ENCODE peak calls at places on chromosomes 5 and 9, in four cellular contexts. H is GM23248, L is right atrium auricular region, B is pancreas. P is an unnamed sample. For H3K27me3, the result is how much of the 10 kb centered on the place peaks cover.

GRCh38 chr5:59893436-59894227 is at the start of gene PDE4D:
- DNase-seq in L (no peak), H (peak), B (peak), P (peak)

GRCh38 chr5:6501701-6502100 is 53.0 kb downstream of the UBE2QL1 start:
- DNase-seq in L (no peak), H (no peak), B (no peak), P (no peak)

GRCh38 chr5:171092194-171092593 is 216.9 kb upstream of the TLX3 start:
- DNase-seq in H (peak), B (no peak), L (no peak), P (no peak)

GRCh38 chr9:114433086-114433485 is 45.3 kb upstream of the AKNA start:
- DNase-seq in L (no peak), B (no peak), H (no peak), P (no peak)

GRCh38 chr5:140108093-140109049 is 5.5 kb upstream of the PURA start:
- DNase-seq in L (no peak), H (peak), B (peak), P (peak)

GRCh38 chr5:52884453-52884852 is 96.7 kb downstream of the ITGA1 start:
- DNase-seq in H (no peak), B (no peak), L (no peak), P (no peak)

GRCh38 chr5:19855453-19855852 is 132.5 kb downstream of the CDH18 start:
- DNase-seq in H (peak), B (no peak), L (no peak), P (no peak)

GRCh38 chr5:68478306-68479091 is 262.9 kb downstream of the PIK3R1 start:
- DNase-seq in L (no peak), B (no peak), H (peak), P (no peak)

GRCh38 chr9:12875216-12875615 is 100.4 kb downstream of the LURAP1L start:
- DNase-seq in L (no peak), H (peak), B (no peak), P (no peak)

GRCh38 chr5:112125910-112126309 is 293.2 kb downstream of the EPB41L4A start:
- DNase-seq in H (peak), B (no peak), L (no peak), P (no peak)

GRCh38 chr9:131869312-131869711 is 129.4 kb upstream of the RAPGEF1 start:
- DNase-seq in L (no peak), B (no peak), H (no peak), P (no peak)

GRCh38 chr5:72951850-72952468 is 3.9 kb upstream of the FCHO2 start:
- DNase-seq in B (no peak), H (peak), L (no peak), P (peak)

GRCh38 chr5:127406326-127407121 is 110.9 kb upstream of the PRRC1 start:
- DNase-seq in H (no peak), B (no peak), L (no peak), P (no peak)

GRCh38 chr9:78115073-78115472 is 83.5 kb upstream of the GNAQ start:
- DNase-seq in B (no peak), H (peak), L (no peak), P (no peak)

GRCh38 chr9:121464968-121465367 is 34.7 kb downstream of the GGTA1 start:
- DNase-seq in L (no peak), B (no peak), H (no peak), P (peak)

GRCh38 chr9:133534346-133535284 is at the start of gene ADAMTSL2:
- DNase-seq in H (peak), L (peak), B (peak), P (peak)

GRCh38 chr5:52840286-52841050 is 52.8 kb downstream of the ITGA1 start:
- DNase-seq in B (no peak), L (peak), H (peak), P (peak)

GRCh38 chr5:75668348-75668895 is 48.8 kb downstream of the POC5 start:
- DNase-seq in L (no peak), H (no peak), B (no peak), P (no peak)

GRCh38 chr9:68643901-68644809 is 60.9 kb upstream of the PIP5K1B start:
- DNase-seq in B (no peak), L (no peak), H (no peak), P (no peak)

GRCh38 chr5:33688041-33688980 is 203.5 kb downstream of the ADAMTS12 start:
- DNase-seq in B (no peak), L (no peak), H (peak), P (no peak)

GRCh38 chr9:100714372-100715099 is 136.7 kb downstream of the CAVIN4 start:
- DNase-seq in B (peak), L (no peak), H (peak), P (peak)

GRCh38 chr5:77129386-77129785 is 42.3 kb upstream of the ZBED3 start:
- DNase-seq in L (no peak), H (peak), B (no peak), P (peak)

GRCh38 chr5:82265052-82265451 is 13.1 kb downstream of the RPS23 start:
- DNase-seq in H (peak), L (no peak), B (no peak), P (no peak)

GRCh38 chr9:94864183-94864582 is 137.7 kb downstream of the AOPEP start:
- DNase-seq in L (no peak), B (no peak), H (peak), P (no peak)

GRCh38 chr5:99033014-99033931 is 104.5 kb upstream of the CHD1 start:
- DNase-seq in H (peak), B (no peak), L (no peak), P (no peak)

GRCh38 chr5:43036409-43036808 is 3.7 kb downstream of the ANXA2R start:
- DNase-seq in H (no peak), L (no peak), B (no peak), P (no peak)

GRCh38 chr5:43036856-43037711 is 3.0 kb downstream of the ANXA2R start:
- DNase-seq in H (peak), B (no peak), L (no peak), P (peak)

GRCh38 chr5:43038523-43038989 is 1.6 kb downstream of the ANXA2R start:
- DNase-seq in B (no peak), H (no peak), L (no peak), P (no peak)

GRCh38 chr5:43039115-43039467 is 1.0 kb downstream of the ANXA2R start:
- DNase-seq in B (no peak), H (no peak), L (no peak), P (no peak)

GRCh38 chr5:43037929-43038510 is 2.1 kb downstream of the ANXA2R start:
- DNase-seq in L (no peak), B (no peak), H (peak), P (no peak)
- H3K4me3 ChIP-seq in L (peak), B (no peak), H (peak), P (peak)

DNA sequence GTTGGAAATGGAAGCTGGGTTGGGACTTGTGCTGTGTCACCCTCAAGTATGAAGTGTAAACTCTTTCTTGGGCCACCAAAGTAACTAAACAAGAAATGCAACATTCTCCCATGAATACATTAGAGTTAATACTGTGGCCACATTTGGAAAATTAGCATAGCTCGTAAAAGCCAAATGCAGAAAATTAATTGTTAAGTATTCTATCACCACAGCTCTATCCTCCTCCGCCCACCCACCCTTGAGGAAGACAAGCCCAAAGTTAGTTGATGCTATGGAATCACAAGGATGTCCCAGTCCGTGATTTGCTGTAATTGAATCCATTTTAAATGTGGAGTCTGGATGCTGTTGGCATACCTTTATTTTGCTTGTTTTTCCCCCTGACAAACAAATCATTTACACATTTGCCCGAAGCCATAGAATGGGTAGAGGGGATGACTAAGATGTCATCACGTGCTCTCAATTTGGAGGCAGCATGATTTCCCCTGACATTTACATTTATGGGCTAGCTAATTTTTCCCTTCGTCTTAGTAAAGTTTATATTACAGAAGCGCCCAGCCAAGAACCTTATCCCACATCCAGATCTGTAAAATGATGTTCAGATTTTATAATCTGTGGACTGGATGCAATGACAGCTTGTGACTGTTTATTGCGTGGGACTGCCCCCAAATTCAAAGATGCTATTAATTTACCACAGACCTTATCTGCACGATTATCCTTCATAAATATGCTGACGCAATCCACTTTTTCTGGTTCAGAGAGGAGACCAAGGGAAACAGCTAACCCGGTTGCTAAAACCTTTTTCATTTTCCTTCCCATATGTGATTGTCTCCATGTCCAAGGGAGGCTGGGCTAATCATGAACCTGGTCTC is 3.6 kb downstream of the MSX2 start:
- DNase-seq in H (no peak), L (no peak), B (no peak), P (no peak)
- H3K27me3 ChIP-seq in H (under half), L (under half), B (under half), P (under half)

GRCh38 chr9:89743576-89744254 is 138.9 kb downstream of the GADD45G start:
- DNase-seq in B (no peak), L (no peak), H (no peak), P (no peak)
- H3K4me3 ChIP-seq in B (no peak), L (no peak), H (no peak), P (no peak)

DNA sequence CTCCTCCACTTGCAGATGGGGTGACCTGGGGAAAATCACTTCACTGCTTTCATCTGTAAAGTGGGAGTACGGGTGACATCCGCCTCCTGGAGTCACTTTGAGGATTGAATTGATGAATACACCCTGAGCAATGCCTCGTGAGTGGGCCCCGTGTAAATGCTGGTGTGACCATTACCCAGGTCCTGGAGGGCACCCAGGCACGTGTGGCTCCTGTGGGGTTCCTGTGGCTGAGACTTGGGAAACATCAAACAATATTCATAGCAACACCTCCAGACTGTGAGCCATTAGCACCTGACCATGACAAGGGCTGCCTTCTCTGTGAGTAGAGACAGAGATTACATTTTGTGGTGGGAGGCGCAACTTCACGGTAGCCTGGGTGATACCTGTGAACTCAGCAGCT is 11.4 kb downstream of the MRPL36 start:
- DNase-seq in B (no peak), L (no peak), H (no peak), P (no peak)
- H3K27me3 ChIP-seq in B (under half), L (under half), H (under half), P (under half)

DNA sequence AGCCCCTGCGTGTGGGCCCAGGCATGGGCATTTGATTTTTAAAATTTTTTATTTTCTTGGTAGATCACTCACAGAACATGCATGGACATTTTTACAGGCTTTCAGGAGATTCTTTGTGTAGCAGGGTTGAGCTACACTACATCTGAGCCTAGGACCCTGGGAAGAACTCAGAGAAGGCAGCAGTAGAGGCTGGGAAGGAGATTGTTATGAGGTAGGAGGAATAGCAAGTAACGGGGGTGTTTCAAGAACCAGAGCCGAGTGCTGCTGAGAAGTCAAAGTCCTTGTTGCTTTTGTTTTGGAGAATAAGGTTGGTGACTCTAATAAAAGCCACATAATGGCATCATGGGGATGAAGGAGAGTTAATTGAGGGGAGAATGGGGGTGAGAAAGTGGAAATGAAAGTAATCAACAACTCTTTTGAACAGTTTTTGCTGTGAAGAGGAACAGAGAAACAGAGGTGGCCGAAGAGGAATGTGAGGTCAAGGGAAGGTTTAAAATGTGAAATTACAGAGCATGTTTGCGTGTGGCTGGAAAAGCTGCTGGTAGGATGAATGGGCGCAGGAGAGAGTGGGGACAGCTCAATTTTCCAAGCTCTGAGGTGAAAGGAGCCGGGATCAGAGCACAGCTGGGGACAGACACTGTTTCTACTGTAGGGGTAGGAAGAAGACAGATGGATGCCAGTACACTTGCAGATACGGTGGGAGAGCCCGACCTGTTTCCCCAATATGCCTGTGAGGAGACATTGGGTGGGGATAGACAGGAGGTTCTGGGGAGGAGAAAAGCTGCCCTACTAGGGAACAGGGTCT is 4.7 kb upstream of the PDLIM7 start:
- DNase-seq in L (no peak), H (no peak), B (no peak), P (no peak)
- H3K4me3 ChIP-seq in L (no peak), H (no peak), B (no peak), P (no peak)

DNA sequence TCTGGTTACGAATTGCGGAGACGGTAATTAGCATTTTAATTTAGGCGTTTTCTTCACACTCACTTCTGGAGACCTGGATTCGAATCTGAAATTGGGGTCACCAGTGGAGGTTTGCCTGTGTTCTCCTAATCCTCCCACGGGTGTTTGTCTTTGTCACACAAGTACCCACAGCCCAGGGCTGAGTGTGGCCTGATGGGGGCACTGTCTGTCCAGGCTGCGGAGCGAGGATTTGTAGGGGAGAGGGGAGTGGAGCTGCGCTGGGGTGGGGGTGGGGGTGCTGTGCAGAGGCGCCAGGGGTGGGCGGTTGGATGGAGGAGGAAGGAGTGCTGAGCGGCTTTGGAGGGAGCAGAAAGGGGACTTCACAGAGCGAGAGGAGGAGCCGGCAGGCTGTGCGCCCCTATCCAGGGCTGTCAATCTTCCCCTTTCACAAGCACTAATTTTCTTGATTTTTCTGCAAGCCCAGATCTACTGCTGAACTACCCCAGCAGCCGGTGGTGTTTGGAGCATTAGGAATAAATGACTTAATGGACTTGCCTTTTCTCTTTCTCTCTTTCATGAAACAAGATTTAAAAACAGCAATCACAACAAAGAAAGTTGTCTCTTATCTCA is 53.1 kb downstream of the TSPAN17 start:
- DNase-seq in H (no peak), B (no peak), L (no peak), P (peak)
- H3K27me3 ChIP-seq in H (under half), B (under half), L (under half), P (under half)

GRCh38 chr5:10513501-10514442 is 50.1 kb upstream of the ANKRD33B start:
- DNase-seq in B (no peak), H (peak), L (no peak), P (peak)
- H3K4me3 ChIP-seq in B (no peak), H (peak), L (no peak), P (no peak)

GRCh38 chr9:136739509-136739908 is 3.2 kb downstream of the LCN10 start:
- DNase-seq in B (peak), H (no peak), L (no peak), P (no peak)

GRCh38 chr9:136740971-136741884 is 1.5 kb downstream of the LCN10 start:
- DNase-seq in H (peak), L (no peak), B (peak), P (no peak)

GRCh38 chr9:136740069-136740468 is 2.7 kb downstream of the LCN10 start:
- DNase-seq in L (no peak), B (peak), H (no peak), P (no peak)

GRCh38 chr9:136740491-136740890 is 2.2 kb downstream of the LCN10 start:
- DNase-seq in L (no peak), B (peak), H (no peak), P (no peak)

DNA sequence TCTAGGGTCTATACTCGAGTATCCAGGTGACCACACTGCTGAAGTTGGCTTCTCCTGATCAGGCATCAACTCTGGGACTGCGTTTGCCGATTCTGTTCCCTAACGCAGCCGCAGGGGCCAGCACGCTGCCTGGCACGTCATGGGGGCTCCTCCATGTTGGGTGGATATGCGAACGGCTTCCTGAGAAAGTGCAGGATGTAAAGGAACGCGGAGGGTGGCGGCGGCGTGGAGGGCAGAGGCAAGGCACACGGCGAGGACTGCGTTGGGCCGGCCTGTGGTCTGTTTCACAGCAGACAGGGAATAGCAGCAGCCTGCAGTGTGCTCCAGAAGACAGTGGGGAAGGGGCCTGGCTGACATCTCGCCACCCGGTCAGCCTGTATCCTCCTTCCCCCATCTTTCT is 3.8 kb downstream of the LCN10 start:
- DNase-seq in L (no peak), H (no peak), B (peak), P (no peak)
- H3K27me3 ChIP-seq in L (under half), H (under half), B (under half), P (under half)

GRCh38 chr9:24936117-24936516 is 390.4 kb upstream of the IZUMO3 start:
- DNase-seq in L (no peak), H (no peak), B (no peak), P (no peak)

DNA sequence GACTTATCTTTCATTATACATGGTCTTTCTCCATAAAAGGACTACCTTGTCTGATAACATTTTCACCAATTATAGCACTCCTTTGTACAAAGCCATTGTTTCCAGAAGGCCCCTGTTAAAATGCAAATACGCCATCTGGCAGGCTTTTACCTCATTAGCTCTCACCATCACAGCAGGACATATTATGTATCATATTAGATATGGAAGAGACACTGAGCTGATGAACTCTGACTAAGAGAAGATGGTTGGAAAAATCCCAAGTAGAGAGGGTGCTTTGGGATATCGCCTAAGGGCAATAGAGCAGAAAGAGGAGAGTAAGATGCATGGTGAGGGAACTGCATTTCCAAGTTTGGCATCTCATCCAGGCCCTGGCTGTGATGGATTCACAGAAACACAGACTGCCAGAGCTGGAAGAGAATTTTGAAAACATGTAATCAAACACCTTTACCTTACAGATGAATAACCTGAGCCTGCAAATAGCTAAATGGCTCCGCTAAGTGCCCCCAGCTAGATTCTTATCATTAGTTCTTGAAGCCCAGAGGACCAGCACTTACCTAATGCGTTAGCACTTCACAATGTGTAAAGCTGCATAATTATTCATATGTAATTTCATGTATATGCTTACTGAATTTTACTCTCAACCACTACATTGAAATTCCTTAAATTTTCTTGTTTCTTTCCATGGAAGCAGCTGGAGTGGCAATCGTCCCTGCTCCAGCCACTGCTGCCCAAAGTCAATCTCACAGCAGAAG is 393.6 kb upstream of the IZUMO3 start:
- DNase-seq in H (no peak), B (no peak), L (no peak), P (no peak)
- H3K4me3 ChIP-seq in H (no peak), B (no peak), L (no peak), P (no peak)